ENCODE peak calls at places on chromosomes 11 and 22, in seven cellular contexts. Y is AG04449, J is tibial nerve, Z is fibroblast of mammary gland, T is fibroblast of lung, A is OCI-LY7, C is IMR-90. R is an unnamed sample.

GRCh38 chr22:18984564-18984963 is 48.5 kb upstream of the PRODH start:
- DNase-seq in T (no peak), Y (no peak), J (no peak), Z (no peak), C (no peak), A (no peak), R (no peak)

GRCh38 chr11:57131080-57131790 is 50.5 kb upstream of the LRRC55 start:
- DNase-seq in Z (peak), T (peak), A (no peak), J (no peak), Y (no peak), C (peak), R (no peak)

GRCh38 chr11:64787526-64788320 is 9.4 kb upstream of the SF1 start:
- DNase-seq in Z (peak), A (peak), C (peak), Y (no peak), T (peak), J (no peak), R (no peak)

GRCh38 chr11:13965337-13965736 is 2.8 kb downstream of the SPON1 start:
- DNase-seq in J (no peak), C (no peak), Z (no peak), T (no peak), A (no peak), Y (no peak), R (no peak)

GRCh38 chr11:17855531-17856290 is 121.1 kb downstream of the KCNC1 start:
- DNase-seq in T (no peak), Z (no peak), C (no peak), Y (no peak), J (no peak), A (no peak), R (no peak)

GRCh38 chr11:44484211-44484610 is 81.3 kb upstream of the CD82 start:
- DNase-seq in C (peak), Z (peak), A (peak), T (no peak), J (no peak), Y (no peak), R (no peak)

GRCh38 chr11:7572001-7572712 is 58.4 kb downstream of the PPFIBP2 start:
- DNase-seq in C (peak), Z (no peak), Y (no peak), T (no peak), A (no peak), J (no peak), R (no peak)

GRCh38 chr11:46308632-46309419 is 31.4 kb downstream of the CREB3L1 start:
- DNase-seq in J (peak), Z (peak), C (peak), Y (no peak), T (peak), A (peak), R (peak)

GRCh38 chr11:2975594-2975993 is 16.5 kb downstream of the NAP1L4 start:
- DNase-seq in C (peak), Y (no peak), T (peak), Z (peak), J (no peak), A (peak), R (no peak)

GRCh38 chr11:74134661-74135515 is 35.9 kb downstream of the C2CD3 start:
- DNase-seq in A (no peak), J (no peak), C (peak), T (peak), Y (no peak), Z (peak), R (no peak)

GRCh38 chr11:68193018-68193417 is 20.1 kb downstream of the KMT5B start:
- DNase-seq in Z (no peak), J (no peak), Y (no peak), T (no peak), C (no peak), A (peak), R (no peak)

GRCh38 chr22:27512283-27512761 is 289.2 kb downstream of the MN1 start:
- DNase-seq in A (no peak), J (peak), Y (peak), Z (peak), C (peak), T (peak), R (peak)

GRCh38 chr22:44521326-44521725 is 23.3 kb upstream of the RTL6 start:
- DNase-seq in T (no peak), Z (no peak), J (no peak), C (no peak), Y (no peak), A (no peak), R (no peak)

GRCh38 chr11:116962108-116962507 is 124.7 kb upstream of the APOA1 start:
- DNase-seq in J (no peak), Z (no peak), Y (no peak), T (peak), A (no peak), C (peak), R (no peak)

GRCh38 chr11:80616070-80616800 is 1175.4 kb upstream of the TENM4 start:
- DNase-seq in T (no peak), J (no peak), A (no peak), C (no peak), Y (no peak), Z (no peak), R (no peak)

GRCh38 chr22:31952459-31952858 is 8.1 kb downstream of the YWHAH start:
- DNase-seq in Z (peak), T (peak), Y (peak), J (no peak), C (peak), A (no peak), R (peak)

GRCh38 chr11:13207665-13208594 is 69.7 kb upstream of the BMAL1 start:
- DNase-seq in T (peak), Z (peak), Y (peak), C (peak), A (no peak), J (peak), R (peak)

GRCh38 chr11:12112150-12112520 is 1.7 kb downstream of the MICAL2 start:
- DNase-seq in Y (no peak), T (no peak), C (no peak), A (no peak), Z (no peak), J (no peak), R (no peak)
- H3K4me3 ChIP-seq in Y (peak), T (peak), C (peak), A (no peak), Z (peak), J (no peak), R (peak)

DNA sequence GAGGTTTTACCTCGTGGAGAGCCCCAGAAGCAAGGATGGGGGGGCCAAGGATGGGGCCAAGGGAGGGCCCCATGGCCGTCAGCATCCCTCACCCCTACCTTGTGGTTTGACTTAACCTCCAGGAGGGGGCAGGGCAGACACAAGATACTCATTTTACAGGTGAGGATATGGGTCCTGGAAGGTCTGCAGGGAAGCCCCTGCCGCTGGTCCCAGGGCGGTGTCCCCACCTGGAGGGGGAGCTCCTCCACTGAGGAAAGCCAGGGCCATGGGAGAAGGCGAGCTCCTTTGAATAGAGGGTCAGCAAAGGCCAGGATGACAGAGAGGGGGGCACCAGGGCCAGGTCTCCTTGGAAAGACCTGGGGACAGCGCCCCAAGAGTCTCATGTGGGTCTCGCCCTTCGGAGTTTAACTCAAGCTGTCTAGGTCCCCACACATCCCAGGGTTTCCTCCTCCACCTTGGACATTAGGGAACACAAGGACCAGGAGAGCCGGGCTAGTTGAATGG is 5.9 kb upstream of the ADORA2A start:
- DNase-seq in C (no peak), Z (no peak), A (peak), J (no peak), Y (no peak), T (no peak), R (no peak)
- TF ChIP-seq CTCF in C (no peak), Z (no peak), A (peak), J (no peak), Y (no peak), T (no peak), R (peak)

GRCh38 chr11:71444811-71445210 is 3.4 kb downstream of the DHCR7 start:
- DNase-seq in Y (no peak), C (no peak), A (no peak), J (no peak), T (no peak), Z (no peak), R (no peak)

GRCh38 chr11:71448257-71449161 is at the start of gene DHCR7:
- DNase-seq in J (peak), C (peak), A (peak), T (peak), Z (peak), Y (no peak), R (peak)

GRCh38 chr11:71446150-71446549 is 2.0 kb downstream of the DHCR7 start:
- DNase-seq in C (no peak), Z (no peak), A (no peak), T (no peak), Y (no peak), J (no peak), R (no peak)

GRCh38 chr11:71447791-71448256 is 369 bp downstream of the DHCR7 start:
- DNase-seq in T (no peak), J (no peak), Y (no peak), C (no peak), Z (no peak), A (peak), R (no peak)

GRCh38 chr11:71446942-71447688 is 1.1 kb downstream of the DHCR7 start:
- DNase-seq in Z (peak), Y (no peak), T (peak), C (peak), A (no peak), J (no peak), R (peak)
- H3K4me3 ChIP-seq in Z (peak), Y (peak), T (peak), C (no peak), A (peak), J (peak), R (peak)

DNA sequence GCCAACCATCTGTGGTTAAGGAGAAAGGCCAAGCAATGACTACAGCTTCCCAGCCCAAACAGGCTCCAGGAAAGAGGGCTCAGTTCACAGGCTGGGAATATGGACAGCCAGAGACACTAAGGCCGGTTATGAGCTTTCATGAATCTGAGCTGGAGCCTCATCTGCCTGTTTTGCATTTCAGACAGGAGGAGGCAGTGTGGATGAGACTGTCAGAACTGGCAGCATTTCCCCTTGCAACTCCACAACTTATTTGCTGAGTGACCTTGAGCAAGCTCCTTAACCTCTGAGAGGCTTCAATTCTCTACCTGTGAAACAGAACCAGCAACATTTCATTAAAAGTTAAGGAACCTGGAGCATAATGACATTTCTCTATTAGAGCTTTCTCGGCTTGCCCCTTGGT is 264.0 kb downstream of the ETS1 start:
- DNase-seq in J (no peak), Z (peak), A (peak), Y (no peak), T (peak), C (peak), R (no peak)
- TF ChIP-seq CTCF in J (no peak), Z (peak), A (peak), Y (peak), T (peak), C (peak), R (peak)